ENCODE peak calls at places on chromosomes 7 and 10, in four cellular contexts. S is HepG2, N is K562, D is HEK293T. C is an unnamed sample.

GRCh38 chr10:63465293-63466167 is at the start of gene JMJD1C:
- DNase-seq in S (peak), D (peak), N (peak), C (peak)

GRCh38 chr7:6175642-6176041 is 96.8 kb downstream of the CYTH3 start:
- DNase-seq in S (no peak), D (no peak), N (no peak), C (no peak)

GRCh38 chr10:34526758-34527730 is 288.1 kb downstream of the PARD3 start:
- DNase-seq in D (no peak), S (no peak), N (no peak), C (no peak)

GRCh38 chr10:31604141-31604540 is 285.1 kb downstream of the ZEB1 start:
- DNase-seq in D (no peak), S (no peak), N (no peak), C (no peak)

GRCh38 chr10:133565441-133566294 is at the start of gene SYCE1:
- DNase-seq in D (no peak), N (no peak), S (no peak), C (no peak)

GRCh38 chr7:69598081-69598486 is at the start of gene AUTS2:
- DNase-seq in N (peak), S (peak), D (peak), C (peak)

GRCh38 chr7:131226116-131226562 is 101.5 kb upstream of the MKLN1 start:
- DNase-seq in D (no peak), N (no peak), S (peak), C (no peak)

GRCh38 chr7:157087646-157088045 is 51.1 kb upstream of the UBE3C start:
- DNase-seq in S (no peak), N (peak), D (no peak), C (no peak)

GRCh38 chr7:158120313-158120712 is 467.3 kb downstream of the PTPRN2 start:
- DNase-seq in D (no peak), N (no peak), S (no peak), C (no peak)

GRCh38 chr7:141989996-141990395 is 5.7 kb upstream of the MGAM start:
- DNase-seq in S (no peak), D (no peak), N (no peak), C (no peak)

DNA sequence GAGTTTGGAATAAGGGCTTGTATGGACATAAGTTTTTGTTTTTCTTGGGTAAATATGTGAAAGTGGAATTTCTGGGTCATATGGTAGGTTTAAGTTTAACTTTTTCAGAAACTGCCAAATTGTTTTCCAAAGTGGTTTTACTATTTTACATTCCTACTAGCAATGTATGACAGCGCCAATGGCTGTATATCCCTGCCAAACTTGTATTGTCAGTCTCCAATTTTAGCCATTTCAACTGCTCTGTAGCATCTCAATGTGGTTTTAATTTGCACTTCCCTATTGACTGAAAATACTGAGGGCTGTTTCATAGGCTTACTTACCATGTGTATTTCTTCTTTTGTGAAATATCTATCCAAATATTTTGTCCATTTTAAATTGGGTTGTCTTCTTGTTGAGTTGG is 90.5 kb upstream of the ZNF32 start:
- DNase-seq in N (no peak), S (no peak), D (no peak), C (no peak)
- TF ChIP-seq ELF4 in N (no peak), S (no peak), D (no peak), C (no peak)

DNA sequence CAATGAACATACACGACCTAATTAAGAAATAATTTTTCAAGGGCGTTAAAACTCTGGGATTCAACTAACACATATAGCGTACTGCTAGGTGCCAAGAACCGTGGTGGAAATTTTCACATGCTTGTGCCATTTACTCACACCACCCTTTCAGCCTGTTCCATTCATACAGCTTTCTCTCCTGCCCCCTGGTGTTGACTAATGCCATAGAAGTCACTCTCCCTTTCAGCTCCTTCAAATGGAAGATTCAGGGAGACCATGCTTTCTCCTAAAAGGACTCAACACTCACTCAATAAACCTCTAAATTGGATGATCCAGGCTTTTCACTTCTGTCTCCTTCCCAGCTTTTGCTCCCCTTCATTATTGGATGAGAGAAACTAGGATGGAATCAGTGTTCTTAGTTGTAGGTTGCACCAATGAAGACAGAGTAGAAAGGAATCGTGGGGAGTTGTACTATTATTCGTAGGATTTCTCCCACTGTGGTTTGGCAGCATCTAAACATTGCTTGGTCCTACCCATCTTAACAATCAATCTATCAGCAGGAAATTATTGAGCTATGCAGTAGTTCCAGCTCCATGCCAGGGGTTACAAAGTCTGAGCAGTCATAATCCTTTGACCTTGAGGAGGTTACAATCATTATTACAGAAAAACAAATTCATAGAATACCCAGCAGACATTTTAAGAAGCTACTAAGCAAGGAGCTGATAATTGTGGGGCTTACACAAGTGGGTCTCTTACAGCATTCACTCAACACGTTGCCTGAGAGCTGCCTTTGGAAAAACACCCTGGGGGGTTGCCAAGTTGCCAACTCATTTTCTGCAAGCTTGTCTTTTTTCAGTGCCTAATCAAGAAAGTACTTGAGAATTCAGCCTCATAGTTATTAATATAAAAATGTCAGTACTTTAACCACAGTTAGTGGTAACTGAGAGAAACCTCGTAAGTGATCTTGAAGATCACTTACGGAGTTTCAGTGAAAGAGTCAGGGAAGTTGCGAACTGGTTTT is 2.8 kb upstream of the PPP1R3C start:
- DNase-seq in N (peak), S (peak), D (peak), C (peak)
- TF ChIP-seq ELF4 in N (no peak), S (no peak), D (no peak), C (no peak)

GRCh38 chr10:103278424-103278823 is 1.5 kb downstream of the INA start:
- DNase-seq in N (no peak), S (no peak), D (no peak), C (no peak)

GRCh38 chr10:103277713-103278299 is 868 bp downstream of the INA start:
- DNase-seq in N (no peak), D (no peak), S (no peak), C (peak)

GRCh38 chr10:103280505-103280904 is 3.6 kb downstream of the INA start:
- DNase-seq in D (no peak), N (no peak), S (no peak), C (no peak)

GRCh38 chr10:103276941-103277712 is at the start of gene INA:
- DNase-seq in D (peak), N (no peak), S (no peak), C (peak)

DNA sequence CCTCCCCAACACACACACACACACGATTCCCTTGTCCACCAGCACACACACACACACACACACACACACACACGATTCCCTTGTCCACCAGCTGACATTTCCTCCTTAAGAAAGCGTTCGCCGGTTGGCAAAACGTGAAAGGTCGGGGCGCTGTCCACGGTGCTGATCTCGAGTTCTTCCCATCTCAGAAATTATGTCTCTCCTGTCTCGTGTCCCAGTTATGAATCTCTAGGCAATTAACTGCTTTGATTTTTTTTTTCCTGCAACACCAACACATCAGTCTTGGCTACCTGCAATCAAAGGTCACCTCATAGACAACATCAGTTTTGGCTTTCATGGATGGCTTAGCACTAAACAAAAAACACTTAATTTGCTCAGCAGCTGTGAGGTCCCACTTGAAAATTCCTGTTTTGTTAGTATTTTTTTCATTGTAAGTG is 1.9 kb downstream of the INA start:
- DNase-seq in N (peak), S (no peak), D (peak), C (peak)
- TF ChIP-seq ELF4 in N (no peak), S (no peak), D (no peak), C (no peak)

GRCh38 chr7:75532639-75533038 is 40.5 kb downstream of the SPDYE5 start:
- DNase-seq in S (no peak), N (no peak), D (no peak), C (no peak)

GRCh38 chr7:75533926-75534325 is 41.8 kb downstream of the SPDYE5 start:
- DNase-seq in S (no peak), D (no peak), N (no peak), C (no peak)

GRCh38 chr7:75536491-75536890 is 44.4 kb downstream of the SPDYE5 start:
- DNase-seq in S (no peak), N (no peak), D (no peak), C (no peak)

GRCh38 chr7:75536940-75537538 is 44.9 kb downstream of the SPDYE5 start:
- DNase-seq in N (no peak), S (no peak), D (no peak), C (no peak)

DNA sequence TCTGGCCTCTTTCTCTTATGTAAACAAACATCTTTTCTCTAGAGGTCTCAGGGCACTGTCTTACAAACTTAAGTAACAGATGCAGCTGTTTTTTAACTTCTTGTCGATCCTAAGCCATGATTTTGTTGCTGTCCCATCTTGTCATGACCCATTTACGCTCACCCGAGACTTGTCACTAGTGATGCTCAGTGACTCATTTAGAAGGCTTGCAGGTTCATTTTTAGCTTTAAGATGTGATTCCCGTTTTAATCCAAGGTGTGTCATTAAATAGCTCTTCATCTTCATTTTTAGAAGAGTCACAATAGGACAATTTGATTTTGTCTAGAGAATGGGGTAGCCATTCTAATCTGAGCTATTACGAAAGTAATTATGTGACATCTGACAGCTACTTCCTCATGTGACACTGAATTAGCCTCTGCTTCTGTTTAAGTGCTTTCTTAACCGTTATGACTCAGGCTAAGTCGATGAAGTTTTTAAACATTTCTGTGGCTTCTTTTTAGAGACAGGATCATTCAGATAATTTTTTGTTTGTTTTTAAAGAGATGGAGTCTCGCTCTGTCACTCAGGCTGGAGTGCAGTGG is 42.7 kb downstream of the SPDYE5 start:
- DNase-seq in N (no peak), D (no peak), S (no peak), C (no peak)
- TF ChIP-seq ELF4 in N (no peak), D (no peak), S (no peak), C (no peak)

GRCh38 chr10:86123304-86123703 is 243.3 kb downstream of the GRID1 start:
- DNase-seq in S (no peak), N (no peak), D (no peak), C (no peak)
- TF ChIP-seq ELF4 in S (no peak), N (no peak), D (no peak), C (no peak)